ENCODE peak calls at places on chromosome 11, in seven cellular contexts. U is HFFc6, V is tibial artery, C is GM20000, Y is AG04450, A is breast epithelium, Z is fibroblast of mammary gland. D is an unnamed sample.

GRCh38 chr11:64136767-64137166 is 29.1 kb downstream of the MACROD1 start:
- DNase-seq in U (no peak), V (no peak), C (no peak), Y (no peak), A (no peak), Z (no peak), D (no peak)

GRCh38 chr11:118054712-118055640 is 21.9 kb upstream of the TMPRSS4 start:
- DNase-seq in U (no peak), V (no peak), C (no peak), Y (no peak), A (no peak), Z (no peak), D (no peak)

GRCh38 chr11:9855579-9856260 is 191.8 kb downstream of the SWAP70 start:
- DNase-seq in U (peak; percentile 40), V (no peak), C (no peak), Y (no peak), A (no peak), Z (peak; percentile 68), D (no peak)

GRCh38 chr11:46275964-46276641 is 1.4 kb upstream of the CREB3L1 start:
- DNase-seq in U (no peak), V (no peak), C (no peak), Y (no peak), A (no peak), Z (no peak), D (no peak)

GRCh38 chr11:129223701-129224149 is 31.6 kb upstream of the ARHGAP32 start:
- DNase-seq in U (no peak), V (no peak), C (no peak), Y (no peak), A (no peak), Z (peak; percentile 83), D (no peak)

GRCh38 chr11:20360650-20361049 is 2.9 kb upstream of the HTATIP2 start:
- DNase-seq in U (no peak), V (no peak), C (peak; percentile 32), Y (no peak), A (no peak), Z (peak; percentile 43), D (no peak)

GRCh38 chr11:96097844-96098421 is 174.0 kb upstream of the MTMR2 start:
- DNase-seq in U (no peak), V (no peak), C (no peak), Y (no peak), A (no peak), Z (peak; percentile 36), D (no peak)

GRCh38 chr11:61834278-61835004 is 6.3 kb downstream of the FADS2 start:
- DNase-seq in U (no peak), V (peak; percentile 69), C (peak; percentile 86), Y (no peak), A (no peak), Z (peak; percentile 88), D (no peak)

GRCh38 chr11:71298761-71299181 is 46.4 kb upstream of the SHANK2 start:
- DNase-seq in U (no peak), V (no peak), C (no peak), Y (no peak), A (peak; percentile 9), Z (no peak), D (peak; percentile 64)

GRCh38 chr11:42462558-42463310 is 849.1 kb upstream of the API5 start:
- DNase-seq in U (peak; percentile 77), V (no peak), C (no peak), Y (no peak), A (no peak), Z (peak; percentile 14), D (no peak)

GRCh38 chr11:121881806-121882205 is 234.2 kb downstream of the BLID start:
- DNase-seq in U (peak; percentile 90), V (no peak), C (no peak), Y (peak; percentile 46), A (no peak), Z (peak; percentile 89), D (no peak)

GRCh38 chr11:111525456-111525855 is 10.9 kb downstream of the HOATZ start:
- DNase-seq in U (no peak), V (no peak), C (no peak), Y (no peak), A (no peak), Z (no peak), D (no peak)

GRCh38 chr11:830295-831131 is 2.2 kb upstream of the CD151 start:
- DNase-seq in U (peak; percentile 47), V (no peak), C (peak; percentile 89), Y (no peak), A (peak; percentile 75), Z (no peak), D (no peak)

GRCh38 chr11:87281496-87281895 is 243.8 kb downstream of the TMEM135 start:
- DNase-seq in U (peak; percentile 35), V (no peak), C (no peak), Y (no peak), A (no peak), Z (peak; percentile 86), D (no peak)

GRCh38 chr11:58164389-58164788 is 24.5 kb upstream of the OR9Q2 start:
- DNase-seq in U (no peak), V (no peak), C (no peak), Y (no peak), A (no peak), Z (no peak), D (no peak)

GRCh38 chr11:43392713-43393112 is 34.0 kb downstream of the TTC17 start:
- DNase-seq in U (no peak), V (no peak), C (no peak), Y (no peak), A (no peak), Z (no peak), D (no peak)

GRCh38 chr11:112610996-112611795 is 350.0 kb upstream of the NCAM1 start:
- DNase-seq in U (no peak), V (no peak), C (no peak), Y (no peak), A (no peak), Z (peak; percentile 5), D (no peak)

GRCh38 chr11:33191456-33191855 is 30.2 kb upstream of the CSTF3 start:
- DNase-seq in U (no peak), V (no peak), C (no peak), Y (peak; percentile 50), A (no peak), Z (no peak), D (no peak)

GRCh38 chr11:93330446-93330984 is at the start of gene DEUP1:
- DNase-seq in U (no peak), V (peak; percentile 22), C (peak; percentile 33), Y (no peak), A (peak; percentile 65), Z (no peak), D (no peak)

GRCh38 chr11:115325523-115325922 is 178.7 kb downstream of the CADM1 start:
- DNase-seq in U (no peak), V (no peak), C (no peak), Y (no peak), A (no peak), Z (no peak), D (no peak)

GRCh38 chr11:29802522-29802921 is 214.3 kb downstream of the KCNA4 start:
- DNase-seq in U (no peak), V (no peak), C (no peak), Y (no peak), A (no peak), Z (no peak), D (no peak)

GRCh38 chr11:121802542-121802941 is 313.5 kb downstream of the BLID start:
- DNase-seq in U (no peak), V (no peak), C (no peak), Y (peak; percentile 37), A (no peak), Z (no peak), D (no peak)

GRCh38 chr11:85589373-85589772 is 37.8 kb downstream of the DLG2 start:
- DNase-seq in U (no peak), V (no peak), C (no peak), Y (no peak), A (no peak), Z (no peak), D (no peak)

GRCh38 chr11:85595285-85595884 is 31.8 kb downstream of the DLG2 start:
- DNase-seq in U (peak; percentile 50), V (no peak), C (peak; percentile 39), Y (peak; percentile 8), A (no peak), Z (peak; percentile 68), D (no peak)

GRCh38 chr11:85596886-85597285 is 30.3 kb downstream of the DLG2 start:
- DNase-seq in U (no peak), V (no peak), C (no peak), Y (no peak), A (no peak), Z (no peak), D (no peak)

GRCh38 chr11:85590848-85591483 is 36.2 kb downstream of the DLG2 start:
- DNase-seq in U (peak; percentile 27), V (no peak), C (no peak), Y (peak; percentile 4), A (no peak), Z (peak; percentile 51), D (no peak)
- TF ChIP-seq CTCF in U (peak; percentile 66), V (no peak), C (no peak), Y (peak; percentile 32), A (no peak), Z (no peak), D (peak; percentile 44)

GRCh38 chr11:66369073-66369894 is 2.3 kb downstream of the SLC29A2 start:
- DNase-seq in U (no peak), V (no peak), C (no peak), Y (no peak), A (no peak), Z (no peak), D (no peak)

GRCh38 chr11:66367561-66368312 is 3.8 kb downstream of the SLC29A2 start:
- DNase-seq in U (no peak), V (no peak), C (peak; percentile 4), Y (no peak), A (no peak), Z (no peak), D (no peak)

GRCh38 chr11:66373261-66373660 is 1.7 kb upstream of the SLC29A2 start:
- DNase-seq in U (no peak), V (no peak), C (no peak), Y (no peak), A (no peak), Z (no peak), D (no peak)

GRCh38 chr11:66368484-66368883 is 3.1 kb downstream of the SLC29A2 start:
- DNase-seq in U (no peak), V (no peak), C (no peak), Y (no peak), A (no peak), Z (no peak), D (no peak)

GRCh38 chr11:66371627-66372415 is at the start of gene SLC29A2:
- DNase-seq in U (no peak), V (no peak), C (peak; percentile 91), Y (no peak), A (peak; percentile 88), Z (no peak), D (no peak)
- TF ChIP-seq CTCF in U (no peak), V (no peak), C (no peak), Y (no peak), A (no peak), Z (no peak), D (no peak)

DNA sequence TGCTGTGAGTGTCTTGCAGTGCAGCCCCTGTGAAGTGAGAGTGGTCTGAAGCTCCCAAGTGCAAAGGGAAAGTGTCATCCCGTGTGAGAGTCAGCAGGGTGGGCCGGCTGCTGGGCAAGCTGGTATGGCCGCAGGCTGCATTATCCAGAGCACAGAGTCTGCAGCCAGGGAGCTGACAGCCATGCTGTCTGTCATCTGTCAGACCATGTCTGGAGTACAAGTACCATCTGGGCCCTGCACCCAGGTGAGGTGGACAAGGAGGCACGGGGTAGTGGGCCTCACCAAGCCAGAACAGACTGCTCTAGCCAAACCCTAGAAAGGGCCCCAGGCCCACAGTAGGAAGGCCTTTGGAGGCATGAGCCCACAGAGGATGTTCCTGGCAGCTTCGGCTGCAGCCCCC is 20.2 kb downstream of the LMO1 start:
- DNase-seq in U (no peak), V (no peak), C (no peak), Y (no peak), A (no peak), Z (no peak), D (no peak)
- TF ChIP-seq CTCF in U (no peak), V (no peak), C (no peak), Y (no peak), A (no peak), Z (no peak), D (no peak)

GRCh38 chr11:77770629-77771028 is 49.9 kb downstream of the RSF1 start:
- DNase-seq in U (no peak), V (no peak), C (no peak), Y (no peak), A (no peak), Z (no peak), D (no peak)
- TF ChIP-seq CTCF in U (no peak), V (no peak), C (no peak), Y (no peak), A (no peak), Z (no peak), D (no peak)

D was measured in osteocyte.